ENCODE peak calls at places on chromosomes 13 and 19, in eight cellular contexts. W is effector memory CD8-positive, alpha-beta T cell; M is left cardiac atrium; I is left colon; P is activated CD8-positive, alpha-beta memory T cell treated with anti-CD3 and anti-CD28 coated beads, Interleukin-2, amount 10 ng/mL, durations not matched to agents 7 days and 5 days; S is Panc1; F is upper lobe of right lung; H is left ventricle myocardium superior. C is an unnamed sample.

GRCh38 chr13:33016414-33017409 is at the start of gene KL:
- ATAC-seq in W (peak), M (peak), I (peak), P (peak), S (peak), F (peak), H (peak), C (no peak)

GRCh38 chr13:42992585-42993122 is 613 bp upstream of the EPSTI1 start:
- ATAC-seq in W (peak), M (peak), I (peak), P (peak), S (peak), F (peak), H (peak), C (no peak)

GRCh38 chr13:33727356-33728083 is 90.4 kb upstream of the RFC3 start:
- ATAC-seq in W (no peak), M (no peak), I (no peak), P (no peak), S (no peak), F (no peak), H (no peak), C (no peak)

GRCh38 chr19:54109651-54110050 is 5.8 kb downstream of the TFPT start:
- ATAC-seq in W (no peak), M (peak), I (peak), P (no peak), S (peak), F (no peak), H (no peak), C (no peak)

GRCh38 chr19:33114302-33114701 is 17.6 kb upstream of the WDR88 start:
- ATAC-seq in W (no peak), M (no peak), I (no peak), P (no peak), S (no peak), F (no peak), H (no peak), C (no peak)

GRCh38 chr13:78323848-78324247 is 279.5 kb downstream of the POU4F1 start:
- ATAC-seq in W (no peak), M (no peak), I (no peak), P (no peak), S (no peak), F (no peak), H (no peak), C (peak)

GRCh38 chr19:57465680-57466381 is 8.9 kb upstream of the VN1R1 start:
- ATAC-seq in W (peak), M (no peak), I (peak), P (peak), S (peak), F (peak), H (peak), C (peak)

GRCh38 chr19:38759590-38760003 is 13.7 kb downstream of the LGALS7 start:
- ATAC-seq in W (no peak), M (no peak), I (peak), P (no peak), S (no peak), F (peak), H (no peak), C (no peak)

GRCh38 chr19:22617614-22618325 is 16.4 kb upstream of the ZNF492 start:
- ATAC-seq in W (no peak), M (peak), I (no peak), P (no peak), S (no peak), F (peak), H (peak), C (no peak)

GRCh38 chr19:12985049-12985776 is 10.1 kb upstream of the NFIX start:
- ATAC-seq in W (peak), M (peak), I (peak), P (no peak), S (peak), F (peak), H (peak), C (no peak)

GRCh38 chr19:33383722-33384292 is 10.3 kb downstream of the CEBPG start:
- ATAC-seq in W (no peak), M (no peak), I (no peak), P (no peak), S (no peak), F (no peak), H (no peak), C (no peak)

GRCh38 chr19:10861118-10861651 is 10.2 kb upstream of the CARM1 start:
- ATAC-seq in W (no peak), M (no peak), I (peak), P (no peak), S (peak), F (peak), H (no peak), C (peak)

GRCh38 chr19:11299946-11300810 is 4.2 kb downstream of the TSPAN16 start:
- ATAC-seq in W (no peak), M (no peak), I (no peak), P (no peak), S (no peak), F (peak), H (no peak), C (no peak)